ENCODE peak calls at places on chromosomes 2 and 18, in eight cellular contexts. G is HepG2, B is IMR-90, I is upper lobe of right lung, W is OCI-LY7, E is brain microvascular endothelial cell, D is pancreas, S is heart left ventricle. K is an unnamed sample.

GRCh38 chr2:172878260-172878659 is 142.6 kb downstream of the RAPGEF4 start:
- DNase-seq in W (no peak), G (no peak), D (no peak), B (peak; percentile 69), S (no peak), I (no peak), E (peak; percentile 55), K (no peak)

GRCh38 chr18:5895886-5896740 is 791 bp upstream of the TMEM200C start:
- DNase-seq in G (no peak), B (peak; percentile 74), W (no peak), I (peak; percentile 71), S (peak; percentile 40), E (no peak), D (no peak), K (no peak)

GRCh38 chr2:120441744-120442471 is 96.0 kb downstream of the INHBB start:
- DNase-seq in G (peak; percentile 77), B (peak; percentile 13), E (no peak), I (peak; percentile 85), W (no peak), S (no peak), D (peak; percentile 88), K (no peak)

GRCh38 chr2:177268901-177269300 is 4.4 kb upstream of the NFE2L2 start:
- DNase-seq in D (no peak), G (no peak), E (no peak), I (no peak), W (no peak), B (no peak), S (no peak), K (no peak)

GRCh38 chr2:37894047-37894446 is 31.0 kb upstream of the RMDN2 start:
- DNase-seq in W (no peak), E (no peak), D (no peak), G (no peak), I (no peak), B (no peak), S (no peak), K (no peak)

GRCh38 chr2:27754831-27755230 is 16.7 kb upstream of the MRPL33 start:
- DNase-seq in W (no peak), B (no peak), S (no peak), I (no peak), D (no peak), E (no peak), G (no peak), K (no peak)

GRCh38 chr2:48826986-48827385 is 71.5 kb upstream of the LHCGR start:
- DNase-seq in E (no peak), G (no peak), W (no peak), I (no peak), B (no peak), S (no peak), D (no peak), K (no peak)

GRCh38 chr2:235468978-235469694 is 24.7 kb upstream of the AGAP1 start:
- DNase-seq in W (no peak), S (peak; percentile 33), B (peak; percentile 94), E (peak; percentile 91), I (no peak), G (no peak), D (peak; percentile 72), K (peak; percentile 67)

GRCh38 chr2:188659656-188660406 is 314.3 kb upstream of the COL3A1 start:
- DNase-seq in B (peak; percentile 74), S (no peak), W (no peak), G (no peak), I (no peak), D (no peak), E (peak; percentile 69), K (no peak)

GRCh38 chr2:153387203-153387602 is 91.4 kb downstream of the RPRM start:
- DNase-seq in D (no peak), G (no peak), S (no peak), B (no peak), W (no peak), I (no peak), E (no peak), K (no peak)

GRCh38 chr18:76169733-76170132 is 325.3 kb downstream of the ZNF516 start:
- DNase-seq in W (no peak), B (no peak), E (no peak), S (no peak), I (no peak), G (no peak), D (no peak), K (no peak)

GRCh38 chr2:124080281-124081153 is 55.4 kb downstream of the CNTNAP5 start:
- DNase-seq in S (no peak), D (no peak), I (no peak), W (no peak), E (no peak), G (no peak), B (no peak), K (no peak)

GRCh38 chr18:7902399-7902839 is 335.3 kb downstream of the PTPRM start:
- DNase-seq in S (peak; percentile 53), B (peak; percentile 99), I (no peak), E (peak; percentile 87), W (no peak), G (no peak), D (peak; percentile 27), K (no peak)

GRCh38 chr2:23637011-23637778 is 252.2 kb downstream of the KLHL29 start:
- DNase-seq in G (no peak), D (no peak), I (no peak), E (peak; percentile 62), W (no peak), S (no peak), B (peak; percentile 78), K (no peak)

GRCh38 chr18:73124165-73124564 is 256.4 kb upstream of the NETO1 start:
- DNase-seq in W (no peak), E (no peak), D (no peak), S (no peak), G (no peak), B (peak; percentile 1), I (no peak), K (peak; percentile 4)

GRCh38 chr2:148936857-148937450 is 61.9 kb downstream of the KIF5C start:
- DNase-seq in B (no peak), G (no peak), D (no peak), W (no peak), E (no peak), S (no peak), I (no peak), K (no peak)

GRCh38 chr2:101912545-101912944 is 79.2 kb upstream of the IL1R2 start:
- DNase-seq in S (no peak), B (no peak), G (no peak), E (no peak), I (no peak), W (peak; percentile 44), D (no peak), K (no peak)

GRCh38 chr18:48794251-48794970 is 156.4 kb downstream of the SMAD7 start:
- DNase-seq in E (no peak), W (no peak), B (no peak), I (peak; percentile 43), D (no peak), S (peak; percentile 18), G (no peak), K (no peak)

GRCh38 chr2:235263205-235264120 is 230.4 kb upstream of the AGAP1 start:
- DNase-seq in I (peak; percentile 68), D (peak; percentile 25), S (peak; percentile 91), B (peak; percentile 93), E (peak; percentile 96), G (peak; percentile 86), W (no peak), K (no peak)

GRCh38 chr2:188382107-188382506 is 90.4 kb downstream of the GULP1 start:
- DNase-seq in B (peak; percentile 24), I (no peak), D (no peak), W (no peak), G (no peak), E (peak; percentile 18), S (no peak), K (no peak)

GRCh38 chr2:128237081-128237534 is 81.6 kb downstream of the HS6ST1 start:
- DNase-seq in E (peak; percentile 67), W (no peak), D (no peak), G (no peak), B (peak; percentile 80), I (no peak), S (peak; percentile 57), K (no peak)

GRCh38 chr2:204325468-204325867 is 219.8 kb upstream of the PARD3B start:
- DNase-seq in S (peak; percentile 49), E (peak; percentile 61), W (peak; percentile 64), B (peak; percentile 87), I (no peak), D (peak; percentile 71), G (peak; percentile 71), K (peak; percentile 35)

GRCh38 chr2:162403884-162404283 is 60.0 kb downstream of the GCA start:
- DNase-seq in D (peak; percentile 28), S (no peak), W (no peak), B (peak; percentile 17), G (no peak), I (no peak), E (peak; percentile 52), K (no peak)

GRCh38 chr2:98810588-98810928 is 79.6 kb upstream of the MGAT4A start:
- DNase-seq in D (no peak), E (no peak), I (no peak), W (no peak), B (no peak), S (no peak), G (no peak), K (no peak)

GRCh38 chr2:161161074-161161577 is 898 bp downstream of the TANK start:
- DNase-seq in G (peak; percentile 14), I (no peak), W (peak; percentile 63), S (no peak), E (no peak), D (no peak), B (no peak), K (no peak)

GRCh38 chr2:30408961-30409387 is 38.1 kb upstream of the LCLAT1 start:
- DNase-seq in S (no peak), E (peak; percentile 6), D (no peak), B (peak; percentile 89), W (no peak), G (no peak), I (no peak), K (no peak)

GRCh38 chr2:39325966-39326365 is 82.2 kb upstream of the CDKL4 start:
- DNase-seq in I (no peak), B (peak; percentile 57), G (no peak), D (no peak), E (peak; percentile 24), S (no peak), W (no peak), K (no peak)

GRCh38 chr2:39326644-39327043 is 82.9 kb upstream of the CDKL4 start:
- DNase-seq in B (no peak), D (no peak), G (no peak), I (no peak), E (no peak), W (no peak), S (no peak), K (no peak)
- TF ChIP-seq CTCF in B (no peak), D (no peak), G (peak; percentile 6), I (no peak), E (no peak), W (peak; percentile 34), S (no peak), K (no peak)

GRCh38 chr2:112547333-112547732 is 5.1 kb downstream of the POLR1B start:
- DNase-seq in E (no peak), G (peak; percentile 41), S (no peak), B (peak; percentile 67), I (no peak), D (no peak), W (no peak), K (peak; percentile 80)
- H3K36me3 ChIP-seq in E (peaks cover 36% of the 10 kb centered on the region), G (peaks cover 17% of the 10 kb centered on the region), S (peaks cover 64% of the 10 kb centered on the region), B (peaks cover 11% of the 10 kb centered on the region), I (peaks cover 62% of the 10 kb centered on the region), D (peaks cover 4% of the 10 kb centered on the region), W (peaks cover 72% of the 10 kb centered on the region), K (no peaks in the 10 kb centered on the region)

GRCh38 chr2:165141601-165142000 is 62.2 kb downstream of the SCN3A start:
- DNase-seq in G (no peak), D (no peak), I (no peak), B (peak; percentile 3), W (peak; percentile 24), S (no peak), E (no peak), K (no peak)
- TF ChIP-seq CTCF in G (no peak), D (no peak), I (peak; percentile 8), B (peak; percentile 35), W (peak; percentile 71), S (no peak), E (no peak), K (peak; percentile 34)

GRCh38 chr18:24214913-24215312 is 76.1 kb downstream of the CABYR start:
- DNase-seq in D (no peak), W (no peak), S (no peak), I (no peak), B (no peak), G (no peak), E (no peak), K (no peak)
- H3K36me3 ChIP-seq in D (no peaks in the 10 kb centered on the region), W (no peaks in the 10 kb centered on the region), S (no peaks in the 10 kb centered on the region), I (no peaks in the 10 kb centered on the region), B (no peaks in the 10 kb centered on the region), G (no peaks in the 10 kb centered on the region), E (no peaks in the 10 kb centered on the region), K (no peaks in the 10 kb centered on the region)